ENCODE peak calls at places on chromosomes 12 and 14, in ten cellular contexts. W is foreskin fibroblast, J is heart right ventricle, P is type B pancreatic cell, B is tibial artery, Q is choroid plexus epithelial cell, X is glutamatergic neuron, K is dorsolateral prefrontal cortex, D is fibroblast of mammary gland, F is omental fat pad. C is an unnamed sample.

GRCh38 chr14:53591816-53592215 is 364.8 kb downstream of the BMP4 start:
- DNase-seq in W (peak), J (no peak), P (no peak), B (no peak), Q (no peak), X (no peak), K (no peak), D (peak), F (no peak), C (no peak)

GRCh38 chr12:95978351-95978750 is 17.8 kb downstream of the HAL start:
- DNase-seq in W (no peak), J (no peak), P (peak), B (no peak), Q (no peak), X (no peak), K (no peak), D (no peak), F (no peak), C (no peak)

GRCh38 chr12:12511895-12512674 is 50.6 kb downstream of the DUSP16 start:
- DNase-seq in W (no peak), J (no peak), P (no peak), B (no peak), Q (no peak), X (no peak), K (no peak), D (no peak), F (no peak), C (no peak)

GRCh38 chr14:23910081-23910875 is 43.3 kb upstream of the DHRS4 start:
- DNase-seq in W (peak), J (no peak), P (no peak), B (no peak), Q (peak), X (peak), K (no peak), D (peak), F (no peak), C (no peak)

GRCh38 chr14:71166434-71166833 is 259.2 kb downstream of the PCNX1 start:
- DNase-seq in W (peak), J (no peak), P (no peak), B (no peak), Q (peak), X (no peak), K (no peak), D (peak), F (no peak), C (no peak)

GRCh38 chr14:89417111-89417468 is at the start of gene FOXN3:
- DNase-seq in W (peak), J (peak), P (peak), B (peak), Q (peak), X (peak), K (peak), D (peak), F (peak), C (peak)

GRCh38 chr12:32756476-32757158 is 920 bp upstream of the YARS2 start:
- DNase-seq in W (peak), J (no peak), P (no peak), B (no peak), Q (no peak), X (no peak), K (no peak), D (peak), F (no peak), C (no peak)

GRCh38 chr12:42588981-42589464 is 523 bp downstream of the PRICKLE1 start:
- DNase-seq in W (peak), J (peak), P (peak), B (peak), Q (peak), X (peak), K (peak), D (no peak), F (no peak), C (no peak)

GRCh38 chr12:132550014-132550802 is 60.2 kb downstream of the LRCOL1 start:
- DNase-seq in W (peak), J (no peak), P (no peak), B (no peak), Q (peak), X (no peak), K (no peak), D (no peak), F (no peak), C (no peak)

GRCh38 chr14:97832734-97833133 is 1035.6 kb downstream of the VRK1 start:
- DNase-seq in W (no peak), J (no peak), P (no peak), B (no peak), Q (no peak), X (peak), K (no peak), D (no peak), F (no peak), C (no peak)

GRCh38 chr12:28378749-28379148 is 188.5 kb downstream of the CCDC91 start:
- DNase-seq in W (peak), J (no peak), P (no peak), B (no peak), Q (peak), X (no peak), K (no peak), D (peak), F (no peak), C (no peak)

GRCh38 chr12:57460457-57461325 is 1.1 kb downstream of the GLI1 start:
- DNase-seq in W (no peak), J (no peak), P (no peak), B (no peak), Q (no peak), X (peak), K (no peak), D (no peak), F (no peak), C (no peak)

GRCh38 chr14:65412881-65413738 is 580 bp downstream of the FUT8 start:
- DNase-seq in W (peak), J (peak), P (no peak), B (no peak), Q (peak), X (peak), K (no peak), D (peak), F (no peak), C (peak)

GRCh38 chr12:2668816-2669215 is 126.0 kb upstream of the FKBP4 start:
- DNase-seq in W (no peak), J (no peak), P (peak), B (peak), Q (no peak), X (no peak), K (no peak), D (no peak), F (no peak), C (no peak)

GRCh38 chr14:72311116-72311515 is 378.9 kb downstream of the RGS6 start:
- DNase-seq in W (no peak), J (no peak), P (no peak), B (no peak), Q (no peak), X (no peak), K (no peak), D (no peak), F (no peak), C (no peak)

GRCh38 chr12:32920506-32921085 is 24.0 kb upstream of the PKP2 start:
- DNase-seq in W (no peak), J (no peak), P (no peak), B (no peak), Q (peak), X (no peak), K (no peak), D (no peak), F (no peak), C (no peak)

GRCh38 chr14:95432152-95433093 is 84.0 kb downstream of the SYNE3 start:
- DNase-seq in W (peak), J (peak), P (no peak), B (no peak), Q (peak), X (peak), K (peak), D (peak), F (no peak), C (no peak)

GRCh38 chr12:75964150-75964549 is 67.4 kb downstream of the PHLDA1 start:
- DNase-seq in W (no peak), J (no peak), P (no peak), B (no peak), Q (no peak), X (no peak), K (no peak), D (no peak), F (no peak), C (peak)

GRCh38 chr14:100692256-100692655 is 34.4 kb upstream of the DLK1 start:
- DNase-seq in W (no peak), J (no peak), P (no peak), B (no peak), Q (no peak), X (no peak), K (no peak), D (no peak), F (no peak), C (no peak)

GRCh38 chr12:124713041-124713435 is 145.6 kb upstream of the NCOR2 start:
- DNase-seq in W (no peak), J (peak), P (no peak), B (peak), Q (no peak), X (no peak), K (no peak), D (no peak), F (peak), C (peak)

GRCh38 chr12:93912086-93912733 is 235.0 kb downstream of the CRADD start:
- DNase-seq in W (no peak), J (no peak), P (no peak), B (no peak), Q (no peak), X (no peak), K (no peak), D (no peak), F (no peak), C (no peak)

GRCh38 chr12:1104088-1104800 is 113.2 kb downstream of the ERC1 start:
- DNase-seq in W (no peak), J (no peak), P (no peak), B (no peak), Q (no peak), X (no peak), K (no peak), D (no peak), F (no peak), C (no peak)

GRCh38 chr14:51527073-51527472 is 124.6 kb upstream of the FRMD6 start:
- DNase-seq in W (peak), J (no peak), P (no peak), B (no peak), Q (peak), X (no peak), K (no peak), D (peak), F (no peak), C (no peak)

GRCh38 chr12:133174901-133175300 is 6.4 kb upstream of the ZNF268 start:
- DNase-seq in W (no peak), J (no peak), P (no peak), B (no peak), Q (no peak), X (no peak), K (no peak), D (no peak), F (no peak), C (no peak)

GRCh38 chr12:43676183-43676813 is 82.3 kb downstream of the PUS7L start:
- DNase-seq in W (peak), J (no peak), P (no peak), B (no peak), Q (peak), X (peak), K (no peak), D (peak), F (no peak), C (no peak)

GRCh38 chr12:113862570-113863454 is 103.3 kb downstream of the RBM19 start:
- DNase-seq in W (peak), J (no peak), P (no peak), B (no peak), Q (peak), X (no peak), K (no peak), D (peak), F (no peak), C (no peak)

GRCh38 chr12:25594376-25594775 is 41.3 kb upstream of the LMNTD1 start:
- DNase-seq in W (peak), J (no peak), P (no peak), B (no peak), Q (no peak), X (no peak), K (no peak), D (peak), F (no peak), C (no peak)

GRCh38 chr12:60209521-60209920 is 613.7 kb downstream of the SLC16A7 start:
- DNase-seq in W (no peak), J (no peak), P (no peak), B (no peak), Q (no peak), X (no peak), K (no peak), D (no peak), F (no peak), C (no peak)

DNA sequence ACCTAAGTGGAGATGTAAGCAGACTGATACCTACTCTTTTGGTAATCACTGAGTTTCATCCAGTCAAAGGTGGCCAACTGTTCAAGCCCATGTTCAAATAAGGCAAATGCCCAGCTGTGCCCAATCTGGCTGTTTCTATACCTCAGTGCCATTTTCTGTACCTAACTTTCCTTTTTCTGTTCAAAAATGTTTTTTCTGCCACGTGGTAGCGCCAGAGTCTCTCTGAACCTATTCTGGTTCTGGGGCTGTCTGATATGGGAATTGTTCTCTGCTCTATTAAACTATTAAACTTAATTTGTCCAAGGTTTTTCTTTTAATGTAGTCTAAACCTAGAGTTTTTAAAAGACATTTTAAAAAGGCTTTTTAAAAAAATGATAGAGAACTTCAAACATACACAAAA is 391.2 kb downstream of the NOVA1 start:
- DNase-seq in W (no peak), J (no peak), P (no peak), B (no peak), Q (no peak), X (no peak), K (no peak), D (no peak), F (no peak), C (no peak)
- TF ChIP-seq CTCF in W (no peak), J (no peak), P (peak), B (no peak), Q (no peak), X (no peak), K (no peak), D (no peak), F (no peak), C (no peak)

GRCh38 chr14:63209160-63209559 is 4.9 kb downstream of the RHOJ start:
- DNase-seq in W (no peak), J (no peak), P (no peak), B (no peak), Q (no peak), X (no peak), K (no peak), D (no peak), F (no peak), C (no peak)

GRCh38 chr14:63212776-63213500 is 8.7 kb downstream of the RHOJ start:
- DNase-seq in W (no peak), J (no peak), P (no peak), B (no peak), Q (no peak), X (no peak), K (no peak), D (no peak), F (no peak), C (no peak)

GRCh38 chr14:63210812-63211211 is 6.6 kb downstream of the RHOJ start:
- DNase-seq in W (no peak), J (no peak), P (no peak), B (no peak), Q (no peak), X (no peak), K (no peak), D (no peak), F (no peak), C (no peak)

GRCh38 chr14:63214417-63215196 is 10.4 kb downstream of the RHOJ start:
- DNase-seq in W (no peak), J (no peak), P (no peak), B (no peak), Q (no peak), X (no peak), K (no peak), D (no peak), F (no peak), C (no peak)

GRCh38 chr14:63212209-63212608 is 8.0 kb downstream of the RHOJ start:
- DNase-seq in W (no peak), J (no peak), P (no peak), B (no peak), Q (no peak), X (no peak), K (no peak), D (no peak), F (no peak), C (no peak)
- TF ChIP-seq CTCF in W (no peak), J (no peak), P (peak), B (no peak), Q (peak), X (peak), K (no peak), D (peak), F (no peak), C (no peak)

DNA sequence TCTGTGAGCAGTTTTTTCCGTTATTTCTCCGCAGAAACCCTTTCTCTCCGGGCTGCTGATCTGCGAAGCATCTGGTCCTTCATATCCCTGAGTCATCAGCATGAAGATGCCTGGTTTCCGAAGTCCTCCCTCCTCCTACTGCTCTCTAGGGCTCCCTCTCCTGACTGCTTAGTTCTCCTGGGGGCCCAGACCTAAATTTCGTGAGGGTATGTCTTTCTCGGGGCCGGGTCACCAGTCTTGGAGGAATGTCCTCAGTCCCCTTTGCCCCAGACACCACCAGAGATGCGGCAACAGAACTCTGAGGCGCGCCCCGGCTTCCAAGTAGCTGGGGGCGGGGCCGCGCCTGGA is 622 bp upstream of the BICDL1 start:
- DNase-seq in W (peak), J (no peak), P (no peak), B (no peak), Q (peak), X (no peak), K (no peak), D (peak), F (peak), C (no peak)
- TF ChIP-seq CTCF in W (peak), J (no peak), P (no peak), B (no peak), Q (peak), X (no peak), K (no peak), D (peak), F (no peak), C (no peak)

GRCh38 chr12:52440821-52441319 is 6.7 kb upstream of the KRT75 start:
- DNase-seq in W (no peak), J (no peak), P (no peak), B (no peak), Q (peak), X (no peak), K (no peak), D (peak), F (no peak), C (no peak)

GRCh38 chr12:52444647-52445595 is 7.0 kb downstream of the KRT6B start:
- DNase-seq in W (no peak), J (no peak), P (no peak), B (no peak), Q (no peak), X (no peak), K (no peak), D (no peak), F (no peak), C (no peak)

GRCh38 chr12:52441320-52441911 is 7.2 kb upstream of the KRT75 start:
- DNase-seq in W (no peak), J (no peak), P (no peak), B (no peak), Q (peak), X (no peak), K (no peak), D (peak), F (no peak), C (no peak)

GRCh38 chr12:52443966-52444365 is 8.0 kb downstream of the KRT6B start:
- DNase-seq in W (no peak), J (no peak), P (no peak), B (no peak), Q (no peak), X (no peak), K (no peak), D (no peak), F (no peak), C (no peak)

GRCh38 chr12:52442600-52443061 is 8.5 kb upstream of the KRT75 start:
- DNase-seq in W (peak), J (no peak), P (no peak), B (no peak), Q (peak), X (no peak), K (no peak), D (peak), F (no peak), C (no peak)
- TF ChIP-seq CTCF in W (no peak), J (no peak), P (no peak), B (no peak), Q (peak), X (no peak), K (no peak), D (peak), F (no peak), C (no peak)